ENCODE peak calls at places on chromosomes 5 and 9, in nine cellular contexts. W is IMR-90, H is GM23338, C is cardiac fibroblast, F is endothelial cell, G is AG04450, A is tibial nerve, N is astrocyte of the cerebellum, P is A549. D is an unnamed sample.

GRCh38 chr5:72042097-72042496 is 65.2 kb upstream of the MAP1B start:
- DNase-seq in W (no peak), H (no peak), C (no peak), F (no peak), G (no peak), A (no peak), N (no peak), P (no peak), D (no peak)

GRCh38 chr5:112146323-112146848 is 272.7 kb downstream of the EPB41L4A start:
- DNase-seq in W (peak), H (no peak), C (peak), F (no peak), G (peak), A (no peak), N (no peak), P (no peak), D (no peak)

GRCh38 chr5:76082790-76083554 is at the start of gene SV2C:
- DNase-seq in W (no peak), H (peak), C (peak), F (peak), G (no peak), A (no peak), N (no peak), P (no peak), D (peak)

GRCh38 chr9:70119786-70120185 is 76.1 kb downstream of the MAMDC2 start:
- DNase-seq in W (no peak), H (no peak), C (no peak), F (no peak), G (no peak), A (no peak), N (no peak), P (no peak), D (no peak)

GRCh38 chr5:144698454-144698853 is 527.8 kb downstream of the KCTD16 start:
- DNase-seq in W (peak), H (peak), C (no peak), F (no peak), G (no peak), A (no peak), N (no peak), P (no peak), D (no peak)

GRCh38 chr9:94250456-94250855 is 8.6 kb upstream of the ZNF169 start:
- DNase-seq in W (no peak), H (no peak), C (no peak), F (no peak), G (no peak), A (no peak), N (no peak), P (no peak), D (no peak)

GRCh38 chr5:177142778-177143177 is 9.2 kb downstream of the NSD1 start:
- DNase-seq in W (no peak), H (no peak), C (no peak), F (no peak), G (no peak), A (no peak), N (no peak), P (no peak), D (no peak)

GRCh38 chr9:131423171-131423581 is 29.3 kb downstream of the PRRC2B start:
- DNase-seq in W (peak), H (peak), C (peak), F (peak), G (peak), A (peak), N (peak), P (peak), D (peak)

GRCh38 chr9:128787583-128788156 is 617 bp downstream of the TBC1D13 start:
- DNase-seq in W (no peak), H (peak), C (peak), F (no peak), G (no peak), A (no peak), N (no peak), P (peak), D (peak)

GRCh38 chr9:113556877-113557593 is 93.5 kb downstream of the RGS3 start:
- DNase-seq in W (peak), H (no peak), C (no peak), F (no peak), G (no peak), A (no peak), N (no peak), P (no peak), D (no peak)

GRCh38 chr9:121699271-121700164 is 48.1 kb downstream of the DAB2IP start:
- DNase-seq in W (peak), H (peak), C (peak), F (peak), G (no peak), A (peak), N (peak), P (no peak), D (peak)

GRCh38 chr5:10333154-10334006 is 20.1 kb upstream of the MARCHF6 start:
- DNase-seq in W (peak), H (peak), C (peak), F (peak), G (no peak), A (no peak), N (no peak), P (peak), D (peak)
- TF ChIP-seq CTCF in W (no peak), H (peak), C (no peak), F (no peak), G (no peak), A (peak), N (peak), P (no peak), D (no peak)

GRCh38 chr5:110594866-110595265 is 131.6 kb downstream of the TMEM232 start:
- DNase-seq in W (no peak), H (no peak), C (no peak), F (no peak), G (no peak), A (no peak), N (no peak), P (no peak), D (no peak)

GRCh38 chr5:110588241-110588962 is 138.1 kb downstream of the TMEM232 start:
- DNase-seq in W (no peak), H (no peak), C (no peak), F (no peak), G (no peak), A (no peak), N (no peak), P (no peak), D (no peak)

DNA sequence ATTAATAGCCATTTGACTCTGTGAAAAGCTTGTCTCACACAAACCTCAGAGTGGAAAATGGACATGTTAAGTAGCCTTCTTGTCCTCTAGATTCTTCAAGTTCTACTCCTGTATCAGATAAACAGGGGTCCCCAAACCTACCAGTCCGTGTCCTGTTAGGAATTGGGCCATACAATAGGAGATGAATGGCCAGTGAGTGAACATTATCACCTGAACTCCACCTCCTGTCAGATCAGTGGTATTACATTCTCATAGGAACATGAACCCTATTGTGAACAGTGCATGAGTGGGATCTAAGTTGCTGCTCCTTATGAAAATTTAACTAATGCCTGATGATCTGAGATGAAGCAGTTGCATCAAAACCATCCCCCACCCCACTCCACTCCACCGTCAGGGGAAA is 136.3 kb downstream of the TMEM232 start:
- DNase-seq in W (peak), H (peak), C (peak), F (no peak), G (no peak), A (no peak), N (peak), P (no peak), D (no peak)
- TF ChIP-seq CTCF in W (peak), H (peak), C (peak), F (peak), G (peak), A (no peak), N (peak), P (no peak), D (peak)

DNA sequence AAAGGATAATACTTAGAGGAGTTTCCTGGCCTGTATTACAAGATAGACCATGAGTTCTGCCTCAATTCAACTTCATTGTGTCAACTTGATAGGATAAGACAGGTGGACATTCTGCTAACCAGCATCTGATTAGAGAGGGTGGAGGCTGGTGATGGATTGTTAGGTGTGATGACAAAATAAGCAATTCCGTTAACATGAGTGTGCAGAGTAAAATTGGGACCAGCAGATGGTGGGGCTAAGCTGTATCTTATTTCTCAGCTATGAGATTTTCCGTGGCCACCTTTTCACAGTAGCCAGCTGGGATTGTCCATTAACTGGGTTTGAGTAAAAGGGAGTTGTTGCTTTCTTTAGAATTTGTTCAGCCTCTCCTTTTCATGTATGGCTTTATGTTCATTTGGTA is 28.9 kb upstream of the TAL2 start:
- DNase-seq in W (no peak), H (no peak), C (no peak), F (no peak), G (no peak), A (no peak), N (no peak), P (no peak), D (no peak)
- TF ChIP-seq CTCF in W (no peak), H (no peak), C (no peak), F (no peak), G (no peak), A (no peak), N (no peak), P (no peak), D (no peak)

GRCh38 chr9:85741875-85742629 is at the start of gene AGTPBP1:
- DNase-seq in W (peak), H (peak), C (peak), F (peak), G (peak), A (peak), N (peak), P (peak), D (peak)
- TF ChIP-seq CTCF in W (no peak), H (no peak), C (no peak), F (no peak), G (no peak), A (no peak), N (no peak), P (no peak), D (no peak)